ENCODE peak calls at places on chromosomes 5 and 9, in six cellular contexts. C is spleen, V is transverse colon, Y is HCT116, J is upper lobe of left lung, U is stomach. O is an unnamed sample.

GRCh38 chr9:107282268-107282667 is 811 bp upstream of the RAD23B start:
- DNase-seq in J (no peak), V (peak; percentile 12), C (no peak), U (no peak), Y (no peak), O (no peak)

GRCh38 chr5:78633710-78634109 is 14.9 kb downstream of the LHFPL2 start:
- DNase-seq in U (no peak), V (no peak), J (no peak), Y (no peak), C (no peak), O (no peak)

GRCh38 chr9:105449081-105449480 is 1.2 kb downstream of the FSD1L start:
- DNase-seq in U (no peak), Y (no peak), J (no peak), V (no peak), C (no peak), O (no peak)

GRCh38 chr5:100828071-100828689 is 74.9 kb downstream of the ST8SIA4 start:
- DNase-seq in V (no peak), C (no peak), J (no peak), U (no peak), Y (no peak), O (no peak)

GRCh38 chr9:37910271-37910670 is 6.3 kb upstream of the SLC25A51 start:
- DNase-seq in Y (no peak), U (no peak), V (no peak), J (no peak), C (peak; percentile 9), O (no peak)

GRCh38 chr5:132019857-132020555 is 8.5 kb upstream of the ACSL6 start:
- DNase-seq in U (peak; percentile 25), Y (no peak), V (peak; percentile 31), C (peak; percentile 74), J (no peak), O (no peak)

GRCh38 chr9:752201-752600 is 89.3 kb upstream of the DMRT1 start:
- DNase-seq in C (no peak), V (no peak), J (no peak), Y (no peak), U (no peak), O (no peak)

GRCh38 chr5:150394103-150394502 is 18.6 kb downstream of the CD74 start:
- DNase-seq in U (no peak), Y (no peak), J (no peak), C (no peak), V (no peak), O (no peak)

GRCh38 chr9:114112778-114113585 is 13.9 kb upstream of the KIF12 start:
- DNase-seq in U (peak; percentile 73), V (peak; percentile 71), C (peak; percentile 72), Y (no peak), J (peak; percentile 76), O (peak; percentile 83)

GRCh38 chr9:37034320-37034937 is 361 bp upstream of the PAX5 start:
- DNase-seq in Y (no peak), U (no peak), C (peak; percentile 91), V (peak; percentile 39), J (peak; percentile 90), O (no peak)

GRCh38 chr9:26175264-26175663 is 497.0 kb upstream of the TUSC1 start:
- DNase-seq in J (no peak), U (no peak), C (no peak), Y (no peak), V (no peak), O (no peak)

GRCh38 chr5:95989283-95990048 is 27.8 kb upstream of the ELL2 start:
- DNase-seq in V (no peak), C (no peak), Y (no peak), J (no peak), U (no peak), O (no peak)

GRCh38 chr9:131289301-131290038 is at the start of gene PLPP7:
- DNase-seq in J (peak; percentile 85), U (no peak), Y (no peak), V (peak; percentile 44), C (no peak), O (peak; percentile 80)

GRCh38 chr9:9004844-9005243 is 1205.3 kb upstream of the DMAC1 start:
- DNase-seq in U (no peak), Y (no peak), J (no peak), C (no peak), V (no peak), O (no peak)

GRCh38 chr5:131305906-131306305 is 42.1 kb downstream of the CDC42SE2 start:
- DNase-seq in Y (no peak), V (no peak), U (no peak), J (no peak), C (no peak), O (no peak)

GRCh38 chr9:4569101-4569500 is 78.8 kb downstream of the SLC1A1 start:
- DNase-seq in J (no peak), U (no peak), V (no peak), C (no peak), Y (no peak), O (no peak)

GRCh38 chr5:134124289-134125194 is 10.1 kb downstream of the TCF7 start:
- DNase-seq in C (no peak), U (no peak), J (no peak), V (no peak), Y (peak; percentile 12), O (no peak)

GRCh38 chr5:135310328-135310989 is 88.6 kb downstream of the MACROH2A1 start:
- DNase-seq in Y (no peak), C (no peak), U (no peak), V (no peak), J (no peak), O (no peak)

GRCh38 chr5:6712136-6712581 is 1.1 kb upstream of the TENT4A start:
- DNase-seq in Y (no peak), C (peak; percentile 93), J (peak; percentile 92), V (peak; percentile 61), U (peak; percentile 50), O (no peak)

GRCh38 chr9:128091571-128091970 is 23.5 kb downstream of the SLC25A25 start:
- DNase-seq in Y (no peak), V (no peak), J (no peak), U (no peak), C (peak; percentile 40), O (peak; percentile 62)

GRCh38 chr9:99818439-99818992 is 3.2 kb upstream of the NR4A3 start:
- DNase-seq in Y (no peak), C (no peak), V (no peak), J (no peak), U (no peak), O (no peak)

GRCh38 chr5:36367524-36367923 is 65.8 kb upstream of the RANBP3L start:
- DNase-seq in U (no peak), Y (no peak), C (no peak), J (no peak), V (no peak), O (no peak)

GRCh38 chr9:107794259-107794658 is 304.7 kb upstream of the KLF4 start:
- DNase-seq in Y (no peak), J (no peak), C (no peak), U (no peak), V (peak; percentile 54), O (no peak)

GRCh38 chr5:153099328-153099727 is 391.1 kb upstream of the GRIA1 start:
- DNase-seq in J (no peak), U (no peak), Y (no peak), C (no peak), V (no peak), O (no peak)

GRCh38 chr9:120904999-120905793 is 21.4 kb downstream of the TRAF1 start:
- DNase-seq in V (no peak), Y (no peak), U (no peak), J (no peak), C (no peak), O (no peak)
- TF ChIP-seq POLR2AphosphoS5 in V (no peak), Y (no peak), U (no peak), J (no peak), C (peak; percentile 19), O (no peak)

GRCh38 chr5:140327589-140327988 is 18.8 kb downstream of the HBEGF start:
- DNase-seq in U (no peak), C (no peak), J (no peak), V (no peak), Y (no peak), O (no peak)
- H3K4me3 ChIP-seq in U (no peak overlapping the region), C (no peak overlapping the region), J (no peak overlapping the region), V (no peak overlapping the region), Y (no peak overlapping the region), O (no peak overlapping the region)

GRCh38 chr5:66615136-66615535 is 18.9 kb downstream of the MAST4 start:
- DNase-seq in U (peak; percentile 40), Y (no peak), C (no peak), J (no peak), V (no peak), O (no peak)

GRCh38 chr5:66617991-66618768 is 22.0 kb downstream of the MAST4 start:
- DNase-seq in V (no peak), Y (no peak), J (no peak), U (no peak), C (no peak), O (no peak)

GRCh38 chr5:66615894-66616293 is 19.7 kb downstream of the MAST4 start:
- DNase-seq in C (no peak), U (no peak), V (no peak), Y (no peak), J (no peak), O (no peak)

GRCh38 chr5:66617223-66617861 is 21.1 kb downstream of the MAST4 start:
- DNase-seq in Y (no peak), V (no peak), U (no peak), C (no peak), J (no peak), O (no peak)

GRCh38 chr5:66616495-66617222 is 20.5 kb downstream of the MAST4 start:
- DNase-seq in J (no peak), U (no peak), V (no peak), C (no peak), Y (no peak), O (no peak)
- TF ChIP-seq POLR2AphosphoS5 in J (no peak), U (no peak), V (no peak), C (no peak), Y (no peak), O (no peak)

GRCh38 chr9:137030528-137030927 is 1.4 kb downstream of the FUT7 start:
- DNase-seq in U (peak; percentile 39), V (no peak), J (no peak), C (peak; percentile 95), Y (no peak), O (no peak)

GRCh38 chr9:137030006-137030405 is 1.9 kb downstream of the FUT7 start:
- DNase-seq in J (no peak), V (no peak), C (peak; percentile 86), U (no peak), Y (no peak), O (no peak)

GRCh38 chr9:137031904-137032639 is at the start of gene FUT7:
- DNase-seq in V (no peak), C (peak; percentile 92), U (no peak), Y (no peak), J (no peak), O (no peak)

GRCh38 chr9:137029058-137029922 is 1.3 kb upstream of the ABCA2 start:
- DNase-seq in J (no peak), C (peak; percentile 95), U (peak; percentile 85), Y (no peak), V (peak; percentile 86), O (peak; percentile 88)

DNA sequence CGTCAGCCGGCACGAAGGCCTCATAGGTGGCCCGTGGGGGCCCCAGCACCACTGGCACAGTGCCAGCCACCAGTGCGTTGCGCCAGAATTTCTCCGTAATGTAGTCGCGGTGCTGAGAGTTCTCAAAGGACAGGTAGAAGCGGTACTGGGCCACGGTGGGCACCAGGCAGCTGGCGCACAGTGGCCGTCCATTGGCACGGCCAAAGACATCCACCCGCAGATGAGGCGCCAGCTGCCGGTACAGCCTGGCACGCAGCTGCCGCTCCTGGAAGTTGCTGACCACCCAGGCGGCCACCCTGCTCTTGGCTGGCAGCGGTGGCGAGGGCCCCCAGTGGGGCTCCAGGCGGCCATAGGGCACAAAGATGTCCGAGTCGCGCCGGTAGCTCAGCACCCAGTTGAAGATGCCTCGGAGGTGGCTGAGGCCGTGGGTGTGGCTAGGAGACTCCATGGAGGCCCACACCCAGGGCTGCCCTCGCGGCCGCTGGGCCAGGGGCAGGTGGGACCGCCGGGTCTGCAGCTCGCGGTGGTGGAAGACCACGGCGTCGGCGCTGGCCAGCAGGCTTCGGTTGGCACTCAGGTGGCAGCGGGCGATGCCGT is 859 bp downstream of the FUT7 start:
- DNase-seq in Y (no peak), V (no peak), J (no peak), C (peak; percentile 82), U (no peak), O (no peak)
- H3K4me3 ChIP-seq in Y (no peak overlapping the region), V (no peak overlapping the region), J (no peak overlapping the region), C (peak overlapping the region; percentile 19), U (no peak overlapping the region), O (peak overlapping the region; percentile 13)

O was measured in suprapubic skin.